ENCODE peak calls at places on chromosomes 13 and 19, in six cellular contexts. T is Peyer's patch, S is HCT116, G is A549, Y is breast epithelium, K is GM12892. V is an unnamed sample.

GRCh38 chr13:109400192-109400591 is 386.2 kb downstream of the IRS2 start:
- DNase-seq in T (no peak), S (no peak), G (no peak), Y (no peak), K (no peak), V (no peak)

GRCh38 chr13:32829676-32830091 is 186.5 kb upstream of the KL start:
- DNase-seq in T (no peak), S (peak), G (peak), Y (no peak), K (no peak), V (no peak)

GRCh38 chr19:55041627-55042343 is 3.7 kb upstream of the GP6 start:
- DNase-seq in T (no peak), S (no peak), G (no peak), Y (no peak), K (no peak), V (no peak)

GRCh38 chr19:17765069-17765618 is 13.9 kb downstream of the FCHO1 start:
- DNase-seq in T (peak), S (no peak), G (peak), Y (peak), K (no peak), V (no peak)

GRCh38 chr13:28636677-28637317 is 22.1 kb upstream of the POMP start:
- DNase-seq in T (peak), S (peak), G (peak), Y (peak), K (no peak), V (peak)

GRCh38 chr13:35157143-35157755 is 215.2 kb downstream of the NBEA start:
- DNase-seq in T (no peak), S (peak), G (peak), Y (no peak), K (no peak), V (peak)

GRCh38 chr19:53903055-53903680 is 5.9 kb upstream of the CACNG7 start:
- DNase-seq in T (no peak), S (no peak), G (no peak), Y (no peak), K (no peak), V (peak)

GRCh38 chr19:46367434-46367833 is 20.5 kb downstream of the PPP5C start:
- DNase-seq in T (no peak), S (no peak), G (no peak), Y (no peak), K (no peak), V (no peak)

GRCh38 chr19:20151617-20152145 is 15.3 kb upstream of the ZNF486 start:
- DNase-seq in T (no peak), S (no peak), G (no peak), Y (no peak), K (no peak), V (no peak)

GRCh38 chr19:17234911-17235617 is 9.0 kb downstream of the OCEL1 start:
- DNase-seq in T (peak), S (no peak), G (no peak), Y (peak), K (peak), V (peak)

GRCh38 chr19:8320564-8321066 is 560 bp downstream of the NDUFA7 start:
- DNase-seq in T (no peak), S (no peak), G (no peak), Y (no peak), K (no peak), V (peak)

GRCh38 chr13:110560606-110561334 is 752 bp downstream of the RAB20 start:
- DNase-seq in T (no peak), S (no peak), G (no peak), Y (no peak), K (no peak), V (peak)

GRCh38 chr13:76462003-76462402 is 424.2 kb downstream of the KCTD12 start:
- DNase-seq in T (no peak), S (no peak), G (no peak), Y (no peak), K (no peak), V (no peak)

GRCh38 chr19:47398707-47399106 is 20.6 kb downstream of the MEIS3 start:
- DNase-seq in T (no peak), S (no peak), G (no peak), Y (no peak), K (no peak), V (no peak)

GRCh38 chr13:33321686-33322473 is 36.3 kb upstream of the STARD13 start:
- DNase-seq in T (no peak), S (no peak), G (no peak), Y (no peak), K (no peak), V (no peak)

GRCh38 chr13:73056054-73056962 is 2.5 kb upstream of the KLF5 start:
- DNase-seq in T (no peak), S (peak), G (peak), Y (no peak), K (no peak), V (no peak)

GRCh38 chr19:10797541-10798256 is 38.3 kb downstream of the TMED1 start:
- DNase-seq in T (peak), S (no peak), G (no peak), Y (no peak), K (peak), V (no peak)

GRCh38 chr19:13978721-13979191 is 26.4 kb downstream of the DCAF15 start:
- DNase-seq in T (no peak), S (no peak), G (no peak), Y (no peak), K (no peak), V (peak)

GRCh38 chr19:46786236-46787039 is 2.0 kb downstream of the SLC1A5 start:
- DNase-seq in T (peak), S (no peak), G (peak), Y (peak), K (peak), V (peak)

GRCh38 chr13:35469781-35470380 is 6.6 kb downstream of the MAB21L1 start:
- DNase-seq in T (no peak), S (no peak), G (no peak), Y (no peak), K (no peak), V (no peak)

GRCh38 chr13:104694397-104694796 is 1628.2 kb upstream of the SLC10A2 start:
- DNase-seq in T (no peak), S (no peak), G (no peak), Y (no peak), K (no peak), V (no peak)

GRCh38 chr13:47337781-47338507 is 441.1 kb upstream of the HTR2A start:
- DNase-seq in T (no peak), S (no peak), G (no peak), Y (no peak), K (no peak), V (no peak)

GRCh38 chr19:6161271-6161850 is 25.9 kb downstream of the ACSBG2 start:
- DNase-seq in T (no peak), S (peak), G (no peak), Y (no peak), K (peak), V (peak)

GRCh38 chr13:24360106-24360505 is 50.7 kb downstream of the C1QTNF9 start:
- DNase-seq in T (no peak), S (no peak), G (no peak), Y (no peak), K (no peak), V (no peak)

GRCh38 chr13:26589754-26590153 is 32.3 kb downstream of the WASF3 start:
- DNase-seq in T (no peak), S (no peak), G (no peak), Y (no peak), K (no peak), V (no peak)

GRCh38 chr13:105665284-105665683 is 870.2 kb downstream of the EFNB2 start:
- DNase-seq in T (no peak), S (no peak), G (no peak), Y (no peak), K (no peak), V (no peak)

GRCh38 chr19:48696353-48697010 is 711 bp downstream of the FUT2 start:
- DNase-seq in T (no peak), S (no peak), G (no peak), Y (no peak), K (no peak), V (no peak)

GRCh38 chr13:50910483-50910805 is 853 bp downstream of the RNASEH2B start:
- DNase-seq in T (peak), S (peak), G (peak), Y (no peak), K (no peak), V (peak)

GRCh38 chr19:11142528-11143171 is 12.9 kb downstream of the SPC24 start:
- DNase-seq in T (peak), S (peak), G (peak), Y (peak), K (no peak), V (peak)

GRCh38 chr19:31532034-31532433 is 182.8 kb upstream of the TSHZ3 start:
- DNase-seq in T (no peak), S (no peak), G (no peak), Y (no peak), K (no peak), V (no peak)

GRCh38 chr13:22173605-22174004 is 502.7 kb downstream of the FGF9 start:
- DNase-seq in T (no peak), S (peak), G (no peak), Y (no peak), K (no peak), V (no peak)

GRCh38 chr19:15072930-15073647 is 8.9 kb upstream of the OR1I1 start:
- DNase-seq in T (no peak), S (no peak), G (no peak), Y (peak), K (no peak), V (no peak)

GRCh38 chr13:111228262-111229144 is 91.9 kb upstream of the TEX29 start:
- DNase-seq in T (no peak), S (no peak), G (no peak), Y (no peak), K (no peak), V (no peak)

GRCh38 chr13:88377852-88378251 is 706.7 kb downstream of the SLITRK5 start:
- DNase-seq in T (no peak), S (no peak), G (no peak), Y (no peak), K (no peak), V (no peak)

GRCh38 chr13:38763446-38764381 is 76.8 kb downstream of the FREM2 start:
- DNase-seq in T (no peak), S (no peak), G (peak), Y (no peak), K (no peak), V (peak)

GRCh38 chr19:29666634-29667389 is 1.6 kb downstream of the PLEKHF1 start:
- DNase-seq in T (no peak), S (no peak), G (no peak), Y (peak), K (no peak), V (peak)

GRCh38 chr19:29665826-29666633 is 769 bp downstream of the PLEKHF1 start:
- DNase-seq in T (no peak), S (no peak), G (no peak), Y (no peak), K (no peak), V (no peak)

GRCh38 chr19:29663861-29664752 is 1.2 kb upstream of the PLEKHF1 start:
- DNase-seq in T (no peak), S (no peak), G (no peak), Y (peak), K (no peak), V (no peak)

GRCh38 chr19:29664753-29665214 is 477 bp upstream of the PLEKHF1 start:
- DNase-seq in T (no peak), S (no peak), G (no peak), Y (no peak), K (no peak), V (no peak)

GRCh38 chr19:29665215-29665825 is at the start of gene PLEKHF1:
- DNase-seq in T (peak), S (peak), G (peak), Y (peak), K (peak), V (peak)
- TF ChIP-seq POLR2A in T (no peak), S (no peak), G (peak), Y (no peak), K (peak), V (no peak)

GRCh38 chr19:16136185-16137067 is 7.1 kb upstream of the HSH2D start:
- DNase-seq in T (no peak), S (no peak), G (no peak), Y (no peak), K (no peak), V (no peak)
- TF ChIP-seq POLR2A in T (no peak), S (no peak), G (no peak), Y (no peak), K (peak), V (no peak)

GRCh38 chr19:4795400-4795799 is 3.9 kb downstream of the FEM1A start:
- DNase-seq in T (no peak), S (no peak), G (no peak), Y (no peak), K (no peak), V (no peak)

GRCh38 chr19:4794971-4795370 is 3.4 kb downstream of the FEM1A start:
- DNase-seq in T (no peak), S (no peak), G (no peak), Y (no peak), K (no peak), V (no peak)

DNA sequence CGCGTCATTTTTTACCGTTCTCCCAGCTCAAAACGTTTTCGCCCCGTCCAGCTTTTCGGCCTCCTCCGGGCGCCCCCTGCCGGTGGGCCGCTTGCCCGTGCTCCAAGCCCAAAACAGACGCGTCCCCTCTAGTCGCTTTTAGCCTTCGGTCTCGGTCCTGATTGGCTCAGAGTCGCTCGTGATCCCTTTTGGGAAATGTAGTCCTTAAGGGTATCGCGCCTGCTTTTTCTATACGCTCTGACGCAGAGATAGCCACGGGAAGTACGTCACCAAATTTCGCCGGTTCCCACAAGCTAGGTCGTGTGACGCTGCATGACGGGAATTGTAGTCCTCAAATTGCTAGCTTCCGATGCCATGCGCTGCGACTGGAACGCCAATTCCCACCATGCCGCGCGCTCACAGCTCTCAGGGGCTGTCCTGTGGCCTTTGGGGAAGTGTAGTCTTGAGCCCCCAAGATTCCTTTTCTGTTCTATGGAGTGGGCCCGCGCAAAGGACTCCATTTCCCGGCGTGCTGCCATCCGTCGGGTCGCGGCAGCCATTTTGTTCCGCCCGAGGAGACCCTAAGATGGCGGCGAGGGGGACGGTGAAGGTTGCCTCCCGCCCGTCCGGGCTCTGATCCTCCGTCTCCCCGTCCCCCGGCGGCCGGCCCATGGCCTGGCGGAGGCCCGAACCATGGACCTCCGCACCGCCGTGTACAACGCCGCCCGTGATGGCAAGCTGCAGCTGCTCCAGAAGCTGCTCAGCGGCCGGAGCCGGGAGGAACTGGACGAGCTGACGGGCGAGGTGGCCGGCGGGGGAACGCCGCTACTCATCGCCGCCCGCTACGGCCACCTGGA is at the start of gene FEM1A:
- DNase-seq in T (peak), S (peak), G (peak), Y (peak), K (peak), V (peak)
- TF ChIP-seq POLR2A in T (peak), S (peak), G (peak), Y (peak), K (peak), V (peak)

GRCh38 chr19:4538601-4538954 is 1.3 kb downstream of the LRG1 start:
- DNase-seq in T (no peak), S (no peak), G (no peak), Y (no peak), K (no peak), V (no peak)

GRCh38 chr19:4537953-4538600 is 1.8 kb downstream of the LRG1 start:
- DNase-seq in T (no peak), S (no peak), G (no peak), Y (no peak), K (no peak), V (no peak)

GRCh38 chr19:4541114-4541805 is 1.4 kb upstream of the LRG1 start:
- DNase-seq in T (no peak), S (no peak), G (no peak), Y (no peak), K (no peak), V (no peak)

GRCh38 chr19:4539169-4539696 is 603 bp downstream of the LRG1 start:
- DNase-seq in T (no peak), S (no peak), G (no peak), Y (no peak), K (no peak), V (no peak)

DNA sequence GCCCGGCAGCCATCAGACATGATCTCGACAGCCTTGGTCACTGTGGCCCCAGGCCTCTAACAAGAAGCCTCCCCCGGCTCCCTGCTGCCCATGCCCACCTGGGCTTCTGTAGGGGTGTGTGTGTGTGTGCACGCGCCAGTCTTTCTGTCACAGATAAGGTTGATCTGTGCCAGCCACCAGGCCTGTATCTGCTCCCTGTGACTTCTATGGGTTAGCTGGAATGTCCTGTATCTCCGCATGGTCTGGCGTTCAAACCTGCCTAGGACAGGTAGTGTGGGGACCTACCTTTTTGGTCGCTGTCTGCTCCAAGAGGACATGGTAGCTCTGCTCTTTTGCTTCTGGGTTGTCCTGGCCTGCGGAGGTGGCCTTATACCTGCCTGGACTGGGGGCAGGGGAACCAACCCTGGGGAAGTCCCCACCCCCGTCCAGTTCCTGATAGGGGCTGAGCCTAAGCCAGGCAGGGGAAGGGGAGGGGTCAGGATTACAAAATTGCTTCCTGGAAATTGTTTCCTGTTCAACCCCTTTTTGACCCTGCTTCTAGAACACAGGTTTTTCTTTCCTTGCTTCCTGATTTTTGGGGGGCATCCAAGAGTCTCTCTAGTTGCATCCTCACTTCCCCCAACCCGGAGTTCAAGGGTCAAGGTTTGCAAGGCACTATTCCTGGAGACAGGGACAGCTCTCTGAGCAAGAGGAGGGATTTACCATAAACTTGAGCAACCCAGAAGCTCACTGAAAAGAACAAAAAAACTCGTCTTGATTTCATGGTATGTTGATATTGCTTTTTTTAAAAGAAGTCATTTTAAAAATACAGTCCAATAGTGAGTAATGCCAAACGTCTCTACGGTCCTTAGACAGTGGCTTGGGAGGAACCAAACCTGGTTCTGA is at the start of gene LRG1:
- DNase-seq in T (no peak), S (no peak), G (no peak), Y (peak), K (no peak), V (no peak)
- TF ChIP-seq POLR2A in T (peak), S (no peak), G (no peak), Y (peak), K (peak), V (peak)

GRCh38 chr19:3336680-3337523 is 29.5 kb upstream of the NFIC start:
- DNase-seq in T (no peak), S (no peak), G (no peak), Y (peak), K (no peak), V (no peak)
- TF ChIP-seq POLR2A in T (peak), S (no peak), G (no peak), Y (peak), K (no peak), V (no peak)

GRCh38 chr13:31631071-31631470 is 108.3 kb upstream of the RXFP2 start:
- DNase-seq in T (no peak), S (no peak), G (no peak), Y (no peak), K (no peak), V (no peak)

GRCh38 chr13:31629085-31629785 is 110.1 kb upstream of the RXFP2 start:
- DNase-seq in T (no peak), S (no peak), G (no peak), Y (no peak), K (no peak), V (no peak)

GRCh38 chr13:31627097-31627496 is 112.2 kb upstream of the RXFP2 start:
- DNase-seq in T (no peak), S (no peak), G (no peak), Y (no peak), K (no peak), V (no peak)

DNA sequence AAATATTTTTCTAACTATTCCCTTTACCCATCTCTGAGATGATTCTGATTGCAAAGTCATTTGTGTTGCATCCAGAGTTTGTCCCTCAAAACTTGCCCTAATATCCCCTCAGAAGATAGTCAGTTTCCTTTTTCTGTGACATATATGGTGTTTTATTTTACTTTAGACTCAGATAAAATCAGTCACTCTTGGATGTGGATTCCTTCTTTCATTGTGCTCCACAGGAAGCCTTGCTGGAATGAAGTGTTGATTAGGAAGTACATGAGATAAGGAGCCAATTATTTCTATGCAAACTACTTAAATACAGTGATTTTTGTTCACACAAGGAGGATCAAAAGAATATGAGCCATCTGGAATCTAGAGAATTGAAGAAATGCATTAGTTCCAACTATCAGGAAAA is 107.6 kb upstream of the RXFP2 start:
- DNase-seq in T (no peak), S (no peak), G (no peak), Y (no peak), K (no peak), V (no peak)
- TF ChIP-seq POLR2A in T (no peak), S (no peak), G (no peak), Y (no peak), K (no peak), V (no peak)